ENCODE peak calls at places on chromosomes 3 and 15, in five cellular contexts. One of them, this sample, is unnamed.

GRCh38 chr3:134833453-134834163 is 38.5 kb downstream of the EPHB1 start:
- ATAC-seq in K562: no peak
- ATAC-seq in A549: no peak
- ATAC-seq in upper lobe of left lung: no peak
- ATAC-seq in GM12878: peak
- ATAC-seq in this sample: no peak

GRCh38 chr15:78072080-78072892 is 5.2 kb downstream of the TBC1D2B start:
- ATAC-seq in GM12878: no peak
- ATAC-seq in K562: no peak
- ATAC-seq in upper lobe of left lung: peak
- ATAC-seq in A549: no peak
- ATAC-seq in this sample: peak

GRCh38 chr3:62587579-62588031 is 214.3 kb upstream of the FEZF2 start:
- ATAC-seq in upper lobe of left lung: no peak
- ATAC-seq in GM12878: no peak
- ATAC-seq in A549: no peak
- ATAC-seq in K562: no peak
- ATAC-seq in this sample: no peak

GRCh38 chr3:136270179-136270578 is 20.0 kb downstream of the PCCB start:
- ATAC-seq in GM12878: peak
- ATAC-seq in upper lobe of left lung: no peak
- ATAC-seq in K562: no peak
- ATAC-seq in A549: no peak
- ATAC-seq in this sample: no peak

GRCh38 chr3:151562901-151563300 is 102.0 kb upstream of the IGSF10 start:
- ATAC-seq in GM12878: no peak
- ATAC-seq in K562: no peak
- ATAC-seq in A549: no peak
- ATAC-seq in upper lobe of left lung: no peak
- ATAC-seq in this sample: no peak

GRCh38 chr3:112394008-112394616 is 61.2 kb downstream of the CD200 start:
- ATAC-seq in GM12878: no peak
- ATAC-seq in upper lobe of left lung: peak
- ATAC-seq in A549: no peak
- ATAC-seq in K562: no peak
- ATAC-seq in this sample: peak

GRCh38 chr3:195182470-195182795 is 88.5 kb downstream of the XXYLT1 start:
- ATAC-seq in K562: peak
- ATAC-seq in A549: no peak
- ATAC-seq in upper lobe of left lung: peak
- ATAC-seq in GM12878: no peak
- ATAC-seq in this sample: peak

GRCh38 chr15:48330045-48330840 is 986 bp upstream of the DUT start:
- ATAC-seq in upper lobe of left lung: no peak
- ATAC-seq in K562: no peak
- ATAC-seq in A549: no peak
- ATAC-seq in GM12878: no peak
- ATAC-seq in this sample: no peak

GRCh38 chr15:60541784-60542617 is 63.1 kb upstream of the ICE2 start:
- ATAC-seq in A549: no peak
- ATAC-seq in K562: no peak
- ATAC-seq in GM12878: peak
- ATAC-seq in upper lobe of left lung: no peak
- ATAC-seq in this sample: no peak

GRCh38 chr3:184143327-184143726 is 8.2 kb downstream of the EIF2B5 start:
- ATAC-seq in GM12878: peak
- ATAC-seq in A549: no peak
- ATAC-seq in upper lobe of left lung: no peak
- ATAC-seq in K562: no peak
- ATAC-seq in this sample: no peak

GRCh38 chr15:71575474-71576045 is 234.8 kb upstream of the NR2E3 start:
- ATAC-seq in GM12878: peak
- ATAC-seq in A549: peak
- ATAC-seq in upper lobe of left lung: no peak
- ATAC-seq in K562: peak
- ATAC-seq in this sample: no peak

GRCh38 chr15:78397382-78397781 is 40.6 kb upstream of the IREB2 start:
- ATAC-seq in GM12878: no peak
- ATAC-seq in upper lobe of left lung: no peak
- ATAC-seq in K562: no peak
- ATAC-seq in A549: no peak
- ATAC-seq in this sample: no peak

GRCh38 chr3:101865751-101866509 is 16.6 kb downstream of the NFKBIZ start:
- ATAC-seq in K562: peak
- ATAC-seq in A549: no peak
- ATAC-seq in GM12878: peak
- ATAC-seq in upper lobe of left lung: no peak
- ATAC-seq in this sample: no peak

GRCh38 chr3:70854108-70854507 is 541.7 kb upstream of the MDFIC2 start:
- ATAC-seq in GM12878: no peak
- ATAC-seq in K562: no peak
- ATAC-seq in upper lobe of left lung: no peak
- ATAC-seq in A549: no peak
- ATAC-seq in this sample: no peak

GRCh38 chr3:176934698-176935097 is 262.6 kb downstream of the TBL1XR1 start:
- ATAC-seq in A549: no peak
- ATAC-seq in K562: no peak
- ATAC-seq in upper lobe of left lung: no peak
- ATAC-seq in GM12878: no peak
- ATAC-seq in this sample: no peak

GRCh38 chr3:129616713-129617112 is 10.2 kb upstream of the PLXND1 start:
- ATAC-seq in K562: no peak
- ATAC-seq in GM12878: peak
- ATAC-seq in A549: no peak
- ATAC-seq in upper lobe of left lung: peak
- ATAC-seq in this sample: peak

GRCh38 chr15:68787609-68788264 is 33.0 kb downstream of the ANP32A start:
- ATAC-seq in A549: no peak
- ATAC-seq in GM12878: no peak
- ATAC-seq in K562: no peak
- ATAC-seq in upper lobe of left lung: no peak
- ATAC-seq in this sample: no peak

GRCh38 chr3:43817825-43818224 is 127.1 kb downstream of the ABHD5 start:
- ATAC-seq in GM12878: no peak
- ATAC-seq in A549: no peak
- ATAC-seq in upper lobe of left lung: no peak
- ATAC-seq in K562: no peak
- ATAC-seq in this sample: no peak

DNA sequence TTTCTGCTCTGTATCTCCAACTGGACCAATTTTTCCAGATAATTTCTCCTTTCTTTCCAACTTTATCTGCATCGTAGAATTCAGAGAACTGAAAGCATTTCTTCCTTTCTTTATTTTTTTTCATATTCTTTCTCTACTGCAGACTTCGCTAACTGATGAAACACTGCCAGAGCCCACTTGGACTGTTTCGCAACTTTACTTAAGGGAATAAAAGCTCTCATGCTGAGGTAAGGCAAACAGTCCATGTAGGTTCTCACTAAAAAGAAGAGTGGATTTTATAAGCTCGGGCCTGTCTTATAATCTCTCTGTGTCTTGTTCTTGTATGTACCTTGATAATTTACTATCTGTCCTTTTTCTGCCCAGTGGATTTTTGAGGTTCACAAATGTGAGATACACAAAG is 163.5 kb downstream of the CNTN4 start:
- ATAC-seq in upper lobe of left lung: peak
- ATAC-seq in GM12878: no peak
- ATAC-seq in K562: no peak
- ATAC-seq in A549: no peak
- ATAC-seq in this sample: no peak
- TF ChIP-seq EP300 in upper lobe of left lung: no peak
- TF ChIP-seq EP300 in GM12878: no peak
- TF ChIP-seq EP300 in K562: no peak
- TF ChIP-seq EP300 in A549: no peak
- TF ChIP-seq EP300 in this sample: no peak

DNA sequence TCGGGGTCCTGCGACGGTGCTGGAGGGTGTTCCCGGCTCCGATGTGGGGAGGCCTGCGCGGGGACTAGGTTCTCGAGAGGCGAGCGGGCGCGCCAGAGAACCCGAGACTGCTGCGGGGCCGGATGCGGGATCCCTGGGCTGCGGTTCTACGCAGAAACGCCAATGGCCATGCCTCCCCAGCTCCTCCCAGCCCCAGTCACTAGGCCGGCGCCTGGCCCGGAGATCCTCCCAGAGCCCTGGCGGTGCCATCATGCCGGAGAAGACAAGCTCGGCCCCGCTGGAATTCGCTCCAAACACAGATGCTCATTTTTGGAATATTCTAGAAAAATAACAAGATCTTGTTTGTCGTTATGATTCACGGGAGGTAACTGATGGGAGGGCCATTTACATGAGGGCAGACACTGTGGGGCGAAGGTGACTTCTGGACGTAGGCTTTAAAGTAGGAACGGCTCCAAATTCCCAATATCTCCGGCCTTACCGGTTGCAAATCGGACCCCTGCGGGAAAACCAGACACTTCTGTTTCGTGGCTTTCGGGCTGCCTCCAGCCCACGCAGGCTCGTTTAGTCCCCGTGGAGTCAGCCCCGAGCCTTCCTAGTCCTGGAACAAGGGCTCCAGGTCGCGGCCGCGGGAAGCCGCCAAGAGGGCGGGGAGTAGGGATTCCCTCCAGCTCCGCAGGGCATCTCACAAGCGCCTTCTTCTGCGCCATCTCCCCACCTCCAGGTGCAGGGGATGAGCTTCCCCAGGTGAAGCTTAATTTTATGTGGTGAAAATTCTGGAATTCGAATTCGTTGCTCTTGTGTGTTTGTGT is 74.8 kb upstream of the POLG start:
- ATAC-seq in GM12878: no peak
- ATAC-seq in K562: no peak
- ATAC-seq in upper lobe of left lung: no peak
- ATAC-seq in A549: no peak
- ATAC-seq in this sample: no peak
- H3K4me3 ChIP-seq in GM12878: peak
- H3K4me3 ChIP-seq in K562: no peak
- H3K4me3 ChIP-seq in upper lobe of left lung: peak
- H3K4me3 ChIP-seq in A549: no peak
- H3K4me3 ChIP-seq in this sample: peak

GRCh38 chr3:2713923-2714322 is 396.3 kb downstream of the IL5RA start:
- ATAC-seq in K562: no peak
- ATAC-seq in upper lobe of left lung: no peak
- ATAC-seq in GM12878: peak
- ATAC-seq in A549: no peak
- ATAC-seq in this sample: no peak
- TF ChIP-seq CTCF in K562: no peak
- TF ChIP-seq CTCF in upper lobe of left lung: no peak
- TF ChIP-seq CTCF in GM12878: peak
- TF ChIP-seq CTCF in A549: peak
- TF ChIP-seq CTCF in this sample: no peak

GRCh38 chr3:37945803-37946530 is 44.6 kb upstream of the VILL start:
- ATAC-seq in upper lobe of left lung: peak
- ATAC-seq in GM12878: no peak
- ATAC-seq in K562: no peak
- ATAC-seq in A549: peak
- ATAC-seq in this sample: peak
- TF ChIP-seq EP300 in upper lobe of left lung: no peak
- TF ChIP-seq EP300 in GM12878: no peak
- TF ChIP-seq EP300 in K562: peak
- TF ChIP-seq EP300 in A549: no peak
- TF ChIP-seq EP300 in this sample: no peak

GRCh38 chr15:64902863-64903262 is 8.8 kb upstream of the ANKDD1A start:
- ATAC-seq in GM12878: no peak
- ATAC-seq in upper lobe of left lung: no peak
- ATAC-seq in K562: no peak
- ATAC-seq in A549: no peak
- ATAC-seq in this sample: no peak
- H3K4me3 ChIP-seq in GM12878: no peak
- H3K4me3 ChIP-seq in upper lobe of left lung: no peak
- H3K4me3 ChIP-seq in K562: no peak
- H3K4me3 ChIP-seq in A549: no peak
- H3K4me3 ChIP-seq in this sample: no peak

GRCh38 chr15:85479071-85479647 is 98.8 kb downstream of the AKAP13 start:
- ATAC-seq in A549: no peak
- ATAC-seq in GM12878: no peak
- ATAC-seq in upper lobe of left lung: no peak
- ATAC-seq in K562: no peak
- ATAC-seq in this sample: no peak

GRCh38 chr15:85475317-85475701 is 94.9 kb downstream of the AKAP13 start:
- ATAC-seq in GM12878: peak
- ATAC-seq in A549: no peak
- ATAC-seq in K562: no peak
- ATAC-seq in upper lobe of left lung: peak
- ATAC-seq in this sample: no peak

GRCh38 chr15:85475711-85476110 is 95.3 kb downstream of the AKAP13 start:
- ATAC-seq in GM12878: peak
- ATAC-seq in A549: no peak
- ATAC-seq in K562: no peak
- ATAC-seq in upper lobe of left lung: no peak
- ATAC-seq in this sample: no peak

GRCh38 chr15:85477061-85477460 is 96.7 kb downstream of the AKAP13 start:
- ATAC-seq in upper lobe of left lung: no peak
- ATAC-seq in A549: no peak
- ATAC-seq in GM12878: no peak
- ATAC-seq in K562: no peak
- ATAC-seq in this sample: no peak

GRCh38 chr15:85477730-85478129 is 97.3 kb downstream of the AKAP13 start:
- ATAC-seq in upper lobe of left lung: no peak
- ATAC-seq in GM12878: no peak
- ATAC-seq in A549: peak
- ATAC-seq in K562: no peak
- ATAC-seq in this sample: peak
- TF ChIP-seq CTCF in upper lobe of left lung: no peak
- TF ChIP-seq CTCF in GM12878: no peak
- TF ChIP-seq CTCF in A549: no peak
- TF ChIP-seq CTCF in K562: no peak
- TF ChIP-seq CTCF in this sample: no peak